ENCODE peak calls at places on chromosome 11, in five cellular contexts. One of them, this sample, is unnamed.

GRCh38 chr11:16763746-16764145 is 25.3 kb downstream of the C11orf58 start:
- DNase-seq in CD8-positive, alpha-beta T cell: no peak
- DNase-seq in AG04449: no peak
- DNase-seq in GM06990: no peak
- DNase-seq in left cardiac atrium: no peak
- DNase-seq in this sample: no peak

GRCh38 chr11:76455931-76456330 is 11.1 kb downstream of the EMSY start:
- DNase-seq in CD8-positive, alpha-beta T cell: no peak
- DNase-seq in AG04449: no peak
- DNase-seq in GM06990: no peak
- DNase-seq in left cardiac atrium: no peak
- DNase-seq in this sample: no peak

GRCh38 chr11:103035656-103036434 is 56.1 kb downstream of the DCUN1D5 start:
- DNase-seq in CD8-positive, alpha-beta T cell: no peak
- DNase-seq in AG04449: peak; percentile 67
- DNase-seq in GM06990: peak; percentile 30
- DNase-seq in left cardiac atrium: no peak
- DNase-seq in this sample: peak; percentile 62

GRCh38 chr11:9633674-9634073 is 30.2 kb upstream of the SWAP70 start:
- DNase-seq in CD8-positive, alpha-beta T cell: no peak
- DNase-seq in AG04449: no peak
- DNase-seq in GM06990: no peak
- DNase-seq in left cardiac atrium: no peak
- DNase-seq in this sample: no peak

GRCh38 chr11:42179211-42179610 is 719.8 kb upstream of the LRRC4C start:
- DNase-seq in CD8-positive, alpha-beta T cell: no peak
- DNase-seq in AG04449: no peak
- DNase-seq in GM06990: no peak
- DNase-seq in left cardiac atrium: no peak
- DNase-seq in this sample: no peak

GRCh38 chr11:60485987-60486386 is 6.6 kb upstream of the MS4A12 start:
- DNase-seq in CD8-positive, alpha-beta T cell: no peak
- DNase-seq in AG04449: no peak
- DNase-seq in GM06990: peak; percentile 56
- DNase-seq in left cardiac atrium: no peak
- DNase-seq in this sample: peak; percentile 90

GRCh38 chr11:9922806-9923205 is 258.9 kb downstream of the SWAP70 start:
- DNase-seq in CD8-positive, alpha-beta T cell: no peak
- DNase-seq in AG04449: no peak
- DNase-seq in GM06990: no peak
- DNase-seq in left cardiac atrium: no peak
- DNase-seq in this sample: no peak

GRCh38 chr11:64803163-64803845 is at the start of gene MAP4K2:
- DNase-seq in CD8-positive, alpha-beta T cell: peak; percentile 81
- DNase-seq in AG04449: no peak
- DNase-seq in GM06990: peak; percentile 86
- DNase-seq in left cardiac atrium: peak; percentile 93
- DNase-seq in this sample: no peak

GRCh38 chr11:27469333-27469680 is 3.3 kb downstream of the LGR4 start:
- DNase-seq in CD8-positive, alpha-beta T cell: no peak
- DNase-seq in AG04449: no peak
- DNase-seq in GM06990: no peak
- DNase-seq in left cardiac atrium: no peak
- DNase-seq in this sample: no peak